ENCODE peak calls at places on chromosomes 1 and 21, in nine cellular contexts. F, W, O, Y, A, U, R, V and B are unnamed samples.

GRCh38 chr1:149881876-149882275 is 17.5 kb upstream of the BOLA1 start:
- DNase-seq in U (no peak), F (no peak), W (no peak), R (no peak), A (no peak), Y (no peak), O (no peak), V (no peak), B (no peak)

GRCh38 chr1:184422490-184423233 is 35.8 kb downstream of the C1orf21 start:
- DNase-seq in W (no peak), Y (no peak), A (no peak), V (no peak), R (no peak), F (no peak), O (no peak), U (no peak), B (no peak)

GRCh38 chr1:38088366-38088765 is 41.8 kb upstream of the POU3F1 start:
- DNase-seq in Y (peak; percentile 27), V (no peak), R (no peak), U (no peak), O (no peak), W (no peak), F (no peak), A (no peak), B (no peak)

GRCh38 chr1:87718241-87718950 is 389.7 kb downstream of the LMO4 start:
- DNase-seq in O (no peak), W (peak; percentile 48), R (no peak), V (no peak), A (no peak), U (no peak), F (no peak), Y (no peak), B (no peak)

GRCh38 chr1:53587252-53587992 is 128.2 kb downstream of the DMRTB1 start:
- DNase-seq in R (no peak), F (no peak), W (no peak), A (no peak), V (peak; percentile 43), Y (no peak), O (no peak), U (no peak), B (peak; percentile 3)

GRCh38 chr1:115702993-115703392 is 61.2 kb downstream of the VANGL1 start:
- DNase-seq in O (no peak), W (no peak), R (no peak), U (no peak), V (no peak), Y (no peak), F (no peak), A (no peak), B (no peak)

GRCh38 chr1:28887835-28888682 is 26.3 kb upstream of the EPB41 start:
- DNase-seq in A (no peak), Y (peak; percentile 70), V (peak; percentile 79), F (no peak), R (no peak), U (no peak), W (no peak), O (no peak), B (no peak)

GRCh38 chr1:81876901-81877750 is 76.4 kb downstream of the ADGRL2 start:
- DNase-seq in O (peak; percentile 43), W (no peak), A (peak; percentile 46), V (no peak), R (no peak), Y (peak; percentile 38), F (no peak), U (no peak), B (no peak)

GRCh38 chr1:9603766-9604753 is 15.3 kb downstream of the TMEM201 start:
- DNase-seq in U (no peak), V (no peak), Y (no peak), O (no peak), F (no peak), R (no peak), W (no peak), A (peak; percentile 30), B (no peak)

GRCh38 chr1:207891148-207891547 is 19.8 kb downstream of the CD34 start:
- DNase-seq in Y (no peak), R (no peak), V (no peak), O (no peak), A (no peak), U (no peak), W (no peak), F (no peak), B (no peak)

GRCh38 chr1:13576926-13577325 is 6.7 kb upstream of the PDPN start:
- DNase-seq in A (no peak), W (no peak), O (no peak), F (no peak), Y (no peak), U (no peak), R (no peak), V (no peak), B (no peak)

GRCh38 chr1:99766378-99766800 is at the start of gene FRRS1:
- DNase-seq in A (peak; percentile 64), O (peak; percentile 77), W (peak; percentile 81), R (peak; percentile 24), V (peak; percentile 78), F (peak; percentile 3), Y (peak; percentile 92), U (no peak), B (peak; percentile 78)

GRCh38 chr1:155479205-155479604 is 83.4 kb downstream of the ASH1L start:
- DNase-seq in R (no peak), Y (no peak), V (no peak), W (no peak), U (no peak), F (no peak), O (peak; percentile 73), A (peak; percentile 72), B (no peak)

GRCh38 chr1:25505706-25506385 is 37.6 kb upstream of the LDLRAP1 start:
- DNase-seq in Y (peak; percentile 45), U (no peak), R (no peak), O (no peak), W (no peak), V (no peak), F (no peak), A (no peak), B (no peak)

GRCh38 chr1:153928776-153929432 is 6.1 kb upstream of the GATAD2B start:
- DNase-seq in U (no peak), O (peak; percentile 45), Y (no peak), F (no peak), V (peak; percentile 31), W (no peak), A (peak; percentile 59), R (no peak), B (no peak)

GRCh38 chr1:31731049-31731565 is 27.3 kb upstream of the COL16A1 start:
- DNase-seq in O (no peak), Y (no peak), U (no peak), A (no peak), W (no peak), R (no peak), F (no peak), V (no peak), B (no peak)

GRCh38 chr1:89890085-89890754 is 69.4 kb downstream of the LRRC8D start:
- DNase-seq in F (no peak), W (peak; percentile 47), U (no peak), R (no peak), V (no peak), Y (no peak), O (peak; percentile 95), A (no peak), B (no peak)

GRCh38 chr1:65170511-65171142 is 22.6 kb downstream of the AK4 start:
- DNase-seq in O (no peak), U (no peak), R (no peak), F (no peak), A (peak; percentile 42), W (no peak), V (no peak), Y (no peak), B (no peak)

GRCh38 chr1:68232354-68233148 is at the start of gene WLS:
- DNase-seq in R (no peak), A (peak; percentile 80), V (peak; percentile 91), O (peak; percentile 87), W (peak; percentile 86), F (no peak), U (peak; percentile 40), Y (peak; percentile 89), B (peak; percentile 82)

GRCh38 chr1:113928950-113929749 is at the start of gene HIPK1:
- DNase-seq in F (peak; percentile 92), O (peak; percentile 88), V (peak; percentile 97), Y (peak; percentile 98), A (peak; percentile 82), R (peak; percentile 93), U (peak; percentile 83), W (peak; percentile 96), B (peak; percentile 96)

GRCh38 chr1:175129997-175130648 is 62.5 kb downstream of the KIAA0040 start:
- DNase-seq in V (no peak), F (no peak), W (no peak), U (no peak), A (no peak), O (no peak), Y (peak; percentile 81), R (no peak), B (peak; percentile 52)

GRCh38 chr1:85884372-85885035 is 176.3 kb upstream of the ZNHIT6 start:
- DNase-seq in W (peak; percentile 42), R (no peak), O (peak; percentile 48), A (peak; percentile 48), V (no peak), Y (peak; percentile 74), U (no peak), F (no peak), B (peak; percentile 47)

GRCh38 chr1:150322310-150322709 is 977 bp downstream of the PRPF3 start:
- DNase-seq in F (no peak), W (no peak), R (no peak), O (peak; percentile 3), Y (no peak), U (no peak), V (no peak), A (peak; percentile 15), B (no peak)

GRCh38 chr1:214551436-214552173 is at the start of gene PTPN14:
- DNase-seq in U (peak; percentile 36), F (no peak), O (peak; percentile 98), Y (peak; percentile 97), V (peak; percentile 91), R (no peak), A (peak; percentile 96), W (peak; percentile 92), B (peak; percentile 96)

GRCh38 chr1:54016343-54017282 is 1.4 kb downstream of the LDLRAD1 start:
- DNase-seq in V (no peak), A (peak; percentile 20), Y (peak; percentile 36), O (peak; percentile 50), F (no peak), W (no peak), R (no peak), U (no peak), B (peak; percentile 46)

GRCh38 chr1:40341509-40342380 is 24.7 kb upstream of the COL9A2 start:
- DNase-seq in W (no peak), Y (no peak), U (no peak), R (no peak), A (no peak), F (no peak), V (no peak), O (peak; percentile 12), B (no peak)

GRCh38 chr1:31372961-31373896 is at the start of gene FABP3:
- DNase-seq in O (peak; percentile 76), U (peak; percentile 52), F (no peak), V (peak; percentile 93), R (peak; percentile 10), Y (peak; percentile 97), W (peak; percentile 77), A (peak; percentile 51), B (peak; percentile 92)

GRCh38 chr1:60703155-60703554 is 379.2 kb upstream of the NFIA start:
- DNase-seq in A (no peak), O (no peak), U (no peak), R (no peak), Y (no peak), V (no peak), W (no peak), F (no peak), B (no peak)

GRCh38 chr1:34019741-34020552 is 145.1 kb downstream of the CSMD2 start:
- DNase-seq in O (no peak), Y (peak; percentile 38), F (no peak), W (no peak), V (no peak), A (no peak), R (no peak), U (no peak), B (no peak)

GRCh38 chr1:9882945-9883303 is 27.1 kb downstream of the CTNNBIP1 start:
- DNase-seq in O (no peak), W (no peak), F (no peak), V (no peak), A (no peak), R (no peak), Y (no peak), U (no peak), B (no peak)

GRCh38 chr21:43355925-43356289 is 71.0 kb downstream of the SIK1 start:
- DNase-seq in O (no peak), U (no peak), W (no peak), R (no peak), Y (no peak), F (no peak), V (no peak), A (no peak), B (no peak)